ENCODE peak calls at places on chromosomes 4 and X, in nine cellular contexts. H, V, R, P, B, J, Z, O and I are unnamed samples.

GRCh38 chr4:97457253-97457652 is 686.0 kb downstream of the STPG2 start:
- DNase-seq in H (no peak), V (no peak), R (peak), P (no peak), B (no peak), J (no peak), Z (no peak), O (no peak), I (no peak)

GRCh38 chr4:88743696-88744095 is 46.1 kb upstream of the NAP1L5 start:
- DNase-seq in H (no peak), V (no peak), R (peak), P (no peak), B (no peak), J (no peak), Z (no peak), O (peak), I (no peak)

GRCh38 chrX:39242187-39242586 is 440.9 kb downstream of the MID1IP1 start:
- DNase-seq in H (no peak), V (no peak), R (peak), P (no peak), B (no peak), J (no peak), Z (no peak), O (no peak), I (no peak)

GRCh38 chr4:86302242-86302641 is 57.6 kb downstream of the MAPK10 start:
- DNase-seq in H (peak), V (peak), R (peak), P (peak), B (peak), J (peak), Z (no peak), O (peak), I (peak)

GRCh38 chr4:23268072-23268771 is 575.5 kb downstream of the GBA3 start:
- DNase-seq in H (no peak), V (no peak), R (no peak), P (no peak), B (no peak), J (no peak), Z (no peak), O (no peak), I (no peak)

GRCh38 chrX:148333989-148334388 is 166.4 kb upstream of the AFF2 start:
- DNase-seq in H (no peak), V (no peak), R (no peak), P (no peak), B (no peak), J (no peak), Z (no peak), O (no peak), I (no peak)

GRCh38 chrX:151970661-151971060 is 3.8 kb downstream of the GABRE start:
- DNase-seq in H (peak), V (peak), R (no peak), P (peak), B (peak), J (no peak), Z (no peak), O (peak), I (no peak)

GRCh38 chrX:18889346-18889745 is 94.6 kb downstream of the PHKA2 start:
- DNase-seq in H (no peak), V (no peak), R (no peak), P (no peak), B (no peak), J (no peak), Z (no peak), O (no peak), I (no peak)

GRCh38 chrX:131217878-131218486 is 71.1 kb downstream of the IGSF1 start:
- DNase-seq in H (no peak), V (no peak), R (no peak), P (no peak), B (no peak), J (no peak), Z (no peak), O (no peak), I (no peak)

GRCh38 chr4:3263053-3263958 is 14.3 kb downstream of the MSANTD1 start:
- DNase-seq in H (no peak), V (peak), R (no peak), P (no peak), B (no peak), J (no peak), Z (no peak), O (no peak), I (no peak)

GRCh38 chrX:10725071-10725470 is 104.7 kb upstream of the MID1 start:
- DNase-seq in H (no peak), V (no peak), R (peak), P (no peak), B (no peak), J (no peak), Z (no peak), O (peak), I (no peak)

GRCh38 chrX:413322-414201 is 26.9 kb upstream of the PPP2R3B start:
- DNase-seq in H (peak), V (no peak), R (peak), P (no peak), B (peak), J (no peak), Z (no peak), O (peak), I (no peak)

GRCh38 chr4:6728320-6729029 is 12.5 kb downstream of the BLOC1S4 start:
- DNase-seq in H (no peak), V (no peak), R (no peak), P (no peak), B (no peak), J (no peak), Z (no peak), O (no peak), I (no peak)

GRCh38 chr4:145820407-145820806 is 118.2 kb downstream of the ZNF827 start:
- DNase-seq in H (no peak), V (no peak), R (no peak), P (no peak), B (no peak), J (no peak), Z (no peak), O (peak), I (no peak)

GRCh38 chr4:16745887-16746286 is 152.6 kb downstream of the LDB2 start:
- DNase-seq in H (no peak), V (no peak), R (no peak), P (no peak), B (no peak), J (no peak), Z (no peak), O (no peak), I (no peak)

GRCh38 chrX:134462927-134463326 is 3.0 kb downstream of the HPRT1 start:
- DNase-seq in H (no peak), V (no peak), R (no peak), P (no peak), B (no peak), J (no peak), Z (no peak), O (no peak), I (no peak)

GRCh38 chr4:177246636-177247584 is 62.8 kb upstream of the NEIL3 start:
- DNase-seq in H (no peak), V (no peak), R (no peak), P (no peak), B (no peak), J (no peak), Z (no peak), O (peak), I (no peak)

GRCh38 chr4:123651536-123652175 is 255.1 kb downstream of the SPRY1 start:
- DNase-seq in H (no peak), V (no peak), R (no peak), P (no peak), B (no peak), J (no peak), Z (no peak), O (no peak), I (no peak)

GRCh38 chr4:124931050-124931449 is 218.5 kb upstream of the ANKRD50 start:
- DNase-seq in H (no peak), V (no peak), R (no peak), P (no peak), B (no peak), J (no peak), Z (no peak), O (peak), I (no peak)

GRCh38 chr4:337932-338758 is 531 bp downstream of the ZNF141 start:
- DNase-seq in H (peak), V (peak), R (no peak), P (peak), B (peak), J (no peak), Z (no peak), O (peak), I (peak)

GRCh38 chrX:129808829-129809745 is 29.3 kb downstream of the SASH3 start:
- DNase-seq in H (no peak), V (no peak), R (no peak), P (no peak), B (no peak), J (no peak), Z (no peak), O (no peak), I (no peak)

GRCh38 chrX:1440506-1440905 is 12.2 kb downstream of the ASMTL start:
- DNase-seq in H (no peak), V (no peak), R (no peak), P (no peak), B (no peak), J (no peak), Z (no peak), O (no peak), I (no peak)

GRCh38 chr4:78056265-78057129 is 626 bp upstream of the FRAS1 start:
- DNase-seq in H (peak), V (peak), R (peak), P (peak), B (peak), J (peak), Z (peak), O (peak), I (peak)

GRCh38 chr4:52660643-52661042 is 1.5 kb upstream of the USP46 start:
- DNase-seq in H (no peak), V (no peak), R (peak), P (no peak), B (no peak), J (no peak), Z (no peak), O (no peak), I (no peak)

GRCh38 chr4:52657630-52658501 is 1.2 kb downstream of the USP46 start:
- DNase-seq in H (no peak), V (peak), R (peak), P (no peak), B (no peak), J (no peak), Z (no peak), O (peak), I (no peak)

GRCh38 chr4:52658671-52659015 is 458 bp downstream of the USP46 start:
- DNase-seq in H (no peak), V (no peak), R (peak), P (no peak), B (no peak), J (no peak), Z (no peak), O (no peak), I (no peak)

GRCh38 chr4:52659722-52660261 is 691 bp upstream of the USP46 start:
- DNase-seq in H (peak), V (peak), R (peak), P (peak), B (peak), J (peak), Z (no peak), O (no peak), I (peak)

GRCh38 chr4:52659016-52659721 is at the start of gene USP46:
- DNase-seq in H (peak), V (peak), R (peak), P (peak), B (peak), J (peak), Z (no peak), O (peak), I (peak)
- H3K27ac ChIP-seq in H (peak), V (peak), R (peak), P (peak), B (peak), J (peak), Z (peak), O (peak), I (peak)

DNA sequence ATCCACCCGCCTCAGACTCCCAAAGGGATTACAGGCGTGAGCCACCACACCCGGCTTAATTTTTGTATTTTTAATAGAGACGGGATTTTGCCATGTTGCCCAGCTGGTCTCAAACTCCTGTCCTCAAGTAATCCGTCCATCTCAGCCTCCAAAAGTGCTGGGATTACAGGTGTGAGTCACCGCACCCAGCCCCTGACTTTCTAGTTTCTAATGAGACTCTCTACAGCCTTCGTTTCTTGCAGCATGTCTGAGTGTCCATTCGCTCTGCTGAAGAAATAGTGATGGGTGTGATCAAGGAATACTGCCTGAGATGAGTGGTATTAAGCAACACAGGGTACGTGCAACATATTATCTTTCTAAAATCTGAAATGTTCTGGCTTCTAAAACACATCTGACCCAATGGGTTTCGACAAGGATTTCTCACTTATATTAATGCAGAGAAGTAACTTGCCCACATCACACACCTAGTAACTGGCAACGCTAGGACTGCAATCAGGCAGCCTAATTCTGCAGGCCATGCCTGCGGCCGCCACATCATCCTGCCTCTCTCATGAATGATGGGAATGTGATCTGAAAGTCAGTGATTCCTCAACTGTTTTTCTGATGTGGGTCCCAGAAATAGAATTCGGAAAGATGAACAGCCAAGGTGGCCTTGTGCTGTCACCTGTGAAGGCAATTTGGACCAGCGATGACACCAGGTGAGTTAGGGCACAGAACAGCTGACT is 74.3 kb downstream of the RBM47 start:
- DNase-seq in H (no peak), V (no peak), R (no peak), P (no peak), B (no peak), J (no peak), Z (no peak), O (no peak), I (no peak)
- H3K27ac ChIP-seq in H (peak), V (peak), R (no peak), P (no peak), B (no peak), J (no peak), Z (no peak), O (no peak), I (no peak)

GRCh38 chr4:99209671-99210070 is 9.4 kb downstream of the ADH6 start:
- DNase-seq in H (no peak), V (no peak), R (peak), P (no peak), B (no peak), J (no peak), Z (no peak), O (peak), I (no peak)
- H3K27ac ChIP-seq in H (no peak), V (no peak), R (no peak), P (no peak), B (no peak), J (no peak), Z (no peak), O (peak), I (no peak)

GRCh38 chr4:41258783-41259182 is 2.1 kb downstream of the UCHL1 start:
- DNase-seq in H (no peak), V (peak), R (peak), P (no peak), B (no peak), J (peak), Z (no peak), O (peak), I (peak)
- H3K27ac ChIP-seq in H (no peak), V (no peak), R (no peak), P (no peak), B (no peak), J (peak), Z (no peak), O (no peak), I (peak)

DNA sequence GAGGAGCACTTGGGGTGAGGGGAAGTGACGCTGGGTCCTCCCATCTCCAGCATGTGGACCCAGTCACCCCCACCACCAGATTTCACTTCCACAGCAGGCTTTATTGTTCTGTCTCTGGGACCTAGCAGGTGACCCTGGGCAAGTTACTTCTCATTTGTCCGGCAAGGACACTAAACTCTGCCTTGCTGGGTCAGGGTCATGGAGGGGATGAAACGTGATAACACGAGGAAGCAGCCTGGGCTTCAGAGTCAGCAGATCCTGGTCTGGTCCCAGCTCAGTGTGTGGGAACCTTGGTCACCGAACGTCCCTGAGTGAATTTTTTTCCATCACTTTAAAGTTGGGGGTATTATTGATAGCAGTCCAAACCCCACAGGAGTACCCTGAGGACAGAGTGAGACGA is 3.9 kb downstream of the UBA1 start:
- DNase-seq in H (no peak), V (peak), R (no peak), P (no peak), B (no peak), J (no peak), Z (no peak), O (no peak), I (no peak)
- H3K27ac ChIP-seq in H (no peak), V (peak), R (peak), P (peak), B (no peak), J (no peak), Z (no peak), O (no peak), I (no peak)

DNA sequence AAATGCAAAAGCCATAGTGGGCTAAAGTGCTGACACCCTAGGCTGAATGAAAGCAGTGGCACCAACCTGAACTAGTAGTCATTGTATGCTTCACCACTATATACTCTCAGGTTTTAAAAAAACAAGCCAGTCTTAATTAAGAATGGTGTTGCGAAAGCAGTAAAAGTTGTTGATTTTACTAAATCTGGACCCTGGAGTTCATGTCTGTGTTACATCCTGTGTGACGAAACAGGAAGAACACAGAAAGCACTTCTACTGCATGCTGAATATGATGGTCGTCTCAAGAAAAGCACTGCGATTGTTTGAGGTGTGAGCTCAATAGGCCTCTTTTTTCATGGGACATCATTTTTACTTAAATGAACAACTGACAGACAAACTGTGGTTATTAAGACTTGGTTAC is 24.2 kb upstream of the GDPD2 start:
- DNase-seq in H (no peak), V (no peak), R (no peak), P (no peak), B (no peak), J (no peak), Z (no peak), O (peak), I (no peak)
- H3K27ac ChIP-seq in H (no peak), V (peak), R (no peak), P (no peak), B (no peak), J (no peak), Z (no peak), O (no peak), I (no peak)

GRCh38 chr4:185290018-185290607 is 80.7 kb downstream of the SNX25 start:
- DNase-seq in H (no peak), V (no peak), R (no peak), P (no peak), B (no peak), J (no peak), Z (no peak), O (no peak), I (no peak)

GRCh38 chr4:185285632-185286393 is 76.4 kb downstream of the SNX25 start:
- DNase-seq in H (no peak), V (no peak), R (no peak), P (no peak), B (no peak), J (no peak), Z (no peak), O (no peak), I (no peak)

GRCh38 chr4:185286571-185286970 is 77.2 kb downstream of the SNX25 start:
- DNase-seq in H (no peak), V (no peak), R (no peak), P (no peak), B (no peak), J (no peak), Z (no peak), O (peak), I (no peak)

GRCh38 chr4:185293202-185293601 is 83.8 kb downstream of the SNX25 start:
- DNase-seq in H (no peak), V (no peak), R (no peak), P (no peak), B (no peak), J (no peak), Z (no peak), O (no peak), I (no peak)

GRCh38 chr4:185290656-185291055 is 81.3 kb downstream of the SNX25 start:
- DNase-seq in H (no peak), V (no peak), R (no peak), P (no peak), B (no peak), J (no peak), Z (no peak), O (no peak), I (no peak)
- H3K27ac ChIP-seq in H (no peak), V (no peak), R (no peak), P (no peak), B (no peak), J (no peak), Z (no peak), O (no peak), I (no peak)

DNA sequence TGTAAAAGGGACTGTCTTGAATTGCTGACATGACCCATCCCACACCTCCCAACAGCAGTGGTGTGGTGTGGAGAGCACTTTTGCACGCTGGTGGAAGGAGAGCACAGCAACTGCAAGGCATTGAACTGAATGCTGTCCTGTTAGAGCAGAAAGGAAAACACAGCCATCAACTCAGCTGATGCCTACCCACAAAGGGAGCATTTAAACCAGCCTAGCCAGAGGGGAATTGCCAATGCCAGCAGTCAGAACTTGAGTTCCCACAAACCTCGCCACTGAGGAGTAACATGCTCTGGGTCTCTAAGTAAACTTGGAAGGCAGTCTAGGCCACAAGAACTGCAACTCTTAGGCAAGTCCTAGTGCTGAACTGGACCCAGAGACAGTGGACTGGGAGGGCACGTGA is 31.9 kb downstream of the MAGED4 start:
- DNase-seq in H (no peak), V (no peak), R (no peak), P (no peak), B (no peak), J (no peak), Z (no peak), O (no peak), I (no peak)
- H3K27ac ChIP-seq in H (no peak), V (no peak), R (no peak), P (no peak), B (no peak), J (no peak), Z (no peak), O (no peak), I (no peak)

GRCh38 chr4:158914178-158914577 is 145.4 kb downstream of the FNIP2 start:
- DNase-seq in H (no peak), V (no peak), R (no peak), P (no peak), B (no peak), J (no peak), Z (no peak), O (peak), I (no peak)
- H3K27ac ChIP-seq in H (no peak), V (no peak), R (no peak), P (no peak), B (no peak), J (no peak), Z (no peak), O (no peak), I (no peak)